ENCODE peak calls at places on chromosome 13, in four cellular contexts. One of them, this sample, is unnamed.

GRCh38 chr13:23866420-23867026 is 22.7 kb downstream of the MIPEP start:
- DNase-seq in tibial nerve: no peak
- DNase-seq in adrenal gland: no peak
- DNase-seq in heart right ventricle: no peak
- DNase-seq in this sample: no peak

GRCh38 chr13:38415233-38415632 is 65.6 kb downstream of the UFM1 start:
- DNase-seq in tibial nerve: no peak
- DNase-seq in adrenal gland: no peak
- DNase-seq in heart right ventricle: no peak
- DNase-seq in this sample: no peak

GRCh38 chr13:30191491-30192100 is 115.8 kb downstream of the KATNAL1 start:
- DNase-seq in tibial nerve: no peak
- DNase-seq in adrenal gland: no peak
- DNase-seq in heart right ventricle: no peak
- DNase-seq in this sample: no peak

GRCh38 chr13:59399513-59399912 is 764.2 kb downstream of the DIAPH3 start:
- DNase-seq in tibial nerve: no peak
- DNase-seq in adrenal gland: no peak
- DNase-seq in heart right ventricle: no peak
- DNase-seq in this sample: no peak

GRCh38 chr13:104111031-104111430 is 1044.8 kb upstream of the SLC10A2 start:
- DNase-seq in tibial nerve: no peak
- DNase-seq in adrenal gland: no peak
- DNase-seq in heart right ventricle: no peak
- DNase-seq in this sample: no peak

GRCh38 chr13:34148359-34148758 is 330.4 kb downstream of the RFC3 start:
- DNase-seq in tibial nerve: no peak
- DNase-seq in adrenal gland: no peak
- DNase-seq in heart right ventricle: no peak
- DNase-seq in this sample: no peak

GRCh38 chr13:44763604-44764311 is 187.6 kb upstream of the TSC22D1 start:
- DNase-seq in tibial nerve: peak; percentile 11
- DNase-seq in adrenal gland: peak; percentile 28
- DNase-seq in heart right ventricle: peak; percentile 35
- DNase-seq in this sample: no peak

GRCh38 chr13:44974056-44974798 is 15.0 kb downstream of the NUFIP1 start:
- DNase-seq in tibial nerve: peak; percentile 63
- DNase-seq in adrenal gland: peak; percentile 51
- DNase-seq in heart right ventricle: no peak
- DNase-seq in this sample: peak; percentile 49

GRCh38 chr13:37914781-37915391 is 45.3 kb upstream of the TRPC4 start:
- DNase-seq in tibial nerve: no peak
- DNase-seq in adrenal gland: no peak
- DNase-seq in heart right ventricle: no peak
- DNase-seq in this sample: no peak

GRCh38 chr13:27125357-27126282 is 46.0 kb downstream of the USP12 start:
- DNase-seq in tibial nerve: no peak
- DNase-seq in adrenal gland: no peak
- DNase-seq in heart right ventricle: no peak
- DNase-seq in this sample: no peak

GRCh38 chr13:69579351-69579750 is 528.3 kb upstream of the ATXN8OS start:
- DNase-seq in tibial nerve: no peak
- DNase-seq in adrenal gland: no peak
- DNase-seq in heart right ventricle: no peak
- DNase-seq in this sample: no peak

GRCh38 chr13:33139186-33139585 is 123.0 kb downstream of the KL start:
- DNase-seq in tibial nerve: peak; percentile 76
- DNase-seq in adrenal gland: peak; percentile 67
- DNase-seq in heart right ventricle: peak; percentile 26
- DNase-seq in this sample: peak; percentile 53

GRCh38 chr13:41909524-41909923 is 51.4 kb downstream of the VWA8 start:
- DNase-seq in tibial nerve: no peak
- DNase-seq in adrenal gland: no peak
- DNase-seq in heart right ventricle: no peak
- DNase-seq in this sample: no peak

GRCh38 chr13:51235756-51236564 is 13.8 kb downstream of the FAM124A start:
- DNase-seq in tibial nerve: no peak
- DNase-seq in adrenal gland: no peak
- DNase-seq in heart right ventricle: no peak
- DNase-seq in this sample: no peak

GRCh38 chr13:41960195-41960699 is 662 bp downstream of the VWA8 start:
- DNase-seq in tibial nerve: no peak
- DNase-seq in adrenal gland: peak; percentile 49
- DNase-seq in heart right ventricle: no peak
- DNase-seq in this sample: no peak

GRCh38 chr13:20461481-20461859 is 64.2 kb downstream of the CRYL1 start:
- DNase-seq in tibial nerve: no peak
- DNase-seq in adrenal gland: no peak
- DNase-seq in heart right ventricle: no peak
- DNase-seq in this sample: no peak

GRCh38 chr13:113742000-113742441 is 17.0 kb upstream of the TMEM255B start:
- DNase-seq in tibial nerve: peak; percentile 48
- DNase-seq in adrenal gland: no peak
- DNase-seq in heart right ventricle: no peak
- DNase-seq in this sample: no peak

GRCh38 chr13:92510416-92510815 is 716.2 kb upstream of the GPC6 start:
- DNase-seq in tibial nerve: no peak
- DNase-seq in adrenal gland: no peak
- DNase-seq in heart right ventricle: no peak
- DNase-seq in this sample: no peak

GRCh38 chr13:66965146-66965545 is 265.0 kb downstream of the PCDH9 start:
- DNase-seq in tibial nerve: no peak
- DNase-seq in adrenal gland: no peak
- DNase-seq in heart right ventricle: no peak
- DNase-seq in this sample: no peak

GRCh38 chr13:26742691-26743358 is 17.8 kb downstream of the GPR12 start:
- DNase-seq in tibial nerve: no peak
- DNase-seq in adrenal gland: no peak
- DNase-seq in heart right ventricle: no peak
- DNase-seq in this sample: no peak

GRCh38 chr13:30872195-30872594 is 33.9 kb upstream of the MEDAG start:
- DNase-seq in tibial nerve: no peak
- DNase-seq in adrenal gland: no peak
- DNase-seq in heart right ventricle: no peak
- DNase-seq in this sample: no peak

GRCh38 chr13:25440081-25440480 is 68.3 kb downstream of the ATP8A2 start:
- DNase-seq in tibial nerve: no peak
- DNase-seq in adrenal gland: no peak
- DNase-seq in heart right ventricle: no peak
- DNase-seq in this sample: no peak

GRCh38 chr13:98416408-98416807 is 160.5 kb downstream of the STK24 start:
- DNase-seq in tibial nerve: no peak
- DNase-seq in adrenal gland: no peak
- DNase-seq in heart right ventricle: no peak
- DNase-seq in this sample: no peak

GRCh38 chr13:75537401-75538365 is at the start of gene COMMD6:
- DNase-seq in tibial nerve: peak; percentile 46
- DNase-seq in adrenal gland: peak; percentile 78
- DNase-seq in heart right ventricle: peak; percentile 80
- DNase-seq in this sample: peak; percentile 90

GRCh38 chr13:38346764-38347163 is 2.9 kb upstream of the UFM1 start:
- DNase-seq in tibial nerve: no peak
- DNase-seq in adrenal gland: no peak
- DNase-seq in heart right ventricle: no peak
- DNase-seq in this sample: no peak

GRCh38 chr13:110841846-110842245 is 73.0 kb downstream of the ANKRD10 start:
- DNase-seq in tibial nerve: no peak
- DNase-seq in adrenal gland: no peak
- DNase-seq in heart right ventricle: no peak
- DNase-seq in this sample: no peak

GRCh38 chr13:87234981-87235380 is 436.2 kb upstream of the SLITRK5 start:
- DNase-seq in tibial nerve: no peak
- DNase-seq in adrenal gland: no peak
- DNase-seq in heart right ventricle: no peak
- DNase-seq in this sample: no peak

GRCh38 chr13:52600666-52601065 is 41.6 kb upstream of the HNRNPA1L2 start:
- DNase-seq in tibial nerve: no peak
- DNase-seq in adrenal gland: no peak
- DNase-seq in heart right ventricle: no peak
- DNase-seq in this sample: no peak

GRCh38 chr13:100987993-100988392 is 313.4 kb upstream of the TMTC4 start:
- DNase-seq in tibial nerve: no peak
- DNase-seq in adrenal gland: no peak
- DNase-seq in heart right ventricle: no peak
- DNase-seq in this sample: no peak

GRCh38 chr13:75760182-75760981 is 124.3 kb downstream of the LMO7 start:
- DNase-seq in tibial nerve: no peak
- DNase-seq in adrenal gland: no peak
- DNase-seq in heart right ventricle: no peak
- DNase-seq in this sample: no peak

GRCh38 chr13:40787062-40787461 is 2.3 kb upstream of the SLC25A15 start:
- DNase-seq in tibial nerve: no peak
- DNase-seq in adrenal gland: no peak
- DNase-seq in heart right ventricle: no peak
- DNase-seq in this sample: no peak

GRCh38 chr13:43473437-43473836 is 313.3 kb downstream of the ENOX1 start:
- DNase-seq in tibial nerve: no peak
- DNase-seq in adrenal gland: no peak
- DNase-seq in heart right ventricle: no peak
- DNase-seq in this sample: no peak

GRCh38 chr13:33366469-33367062 is 81.0 kb upstream of the STARD13 start:
- DNase-seq in tibial nerve: no peak
- DNase-seq in adrenal gland: no peak
- DNase-seq in heart right ventricle: no peak
- DNase-seq in this sample: no peak

This sample was measured in right cardiac atrium.